ENCODE peak calls at places on chromosomes 13 and 19, in five cellular contexts. H is thoracic aorta; I is endothelial cell; Q is MM.1S; B is CD8-positive, alpha-beta T cell. U is an unnamed sample.
A peak's percentile ranks its signal among the peaks of the same experiment; 100 is the strongest.

GRCh38 chr13:111483621-111483987 is 163.2 kb downstream of the TEX29 start:
- DNase-seq in H (no peak), I (no peak), Q (no peak), B (no peak), U (no peak)

GRCh38 chr13:30895773-30896172 is 10.3 kb upstream of the MEDAG start:
- DNase-seq in H (peak; percentile 64), I (no peak), Q (no peak), B (no peak), U (no peak)

GRCh38 chr19:3152431-3152780 is 16.6 kb downstream of the GNA15 start:
- DNase-seq in H (no peak), I (no peak), Q (no peak), B (no peak), U (no peak)

GRCh38 chr13:83716121-83716520 is 166.2 kb downstream of the SLITRK1 start:
- DNase-seq in H (no peak), I (no peak), Q (no peak), B (no peak), U (no peak)

GRCh38 chr19:39111593-39112199 is 13.9 kb upstream of the PAK4 start:
- DNase-seq in H (no peak), I (no peak), Q (no peak), B (no peak), U (no peak)

GRCh38 chr13:23378009-23378632 is 55.4 kb downstream of the SACS start:
- DNase-seq in H (peak; percentile 66), I (no peak), Q (peak; percentile 8), B (peak; percentile 46), U (peak; percentile 79)

GRCh38 chr13:58852076-58852475 is 1220.5 kb downstream of the PCDH17 start:
- DNase-seq in H (no peak), I (no peak), Q (no peak), B (no peak), U (no peak)

GRCh38 chr19:17467471-17468301 is 2.6 kb upstream of the SLC27A1 start:
- DNase-seq in H (no peak), I (no peak), Q (no peak), B (no peak), U (no peak)

GRCh38 chr13:75165543-75166230 is 316.3 kb downstream of the TBC1D4 start:
- DNase-seq in H (no peak), I (no peak), Q (no peak), B (no peak), U (no peak)

GRCh38 chr19:6997679-6998445 is 23.4 kb downstream of the MBD3L2B start:
- DNase-seq in H (no peak), I (no peak), Q (no peak), B (no peak), U (no peak)

GRCh38 chr13:70523622-70524021 is 415.4 kb upstream of the KLHL1 start:
- DNase-seq in H (no peak), I (no peak), Q (no peak), B (no peak), U (no peak)

GRCh38 chr19:46745521-46746280 is at the start of gene FKRP:
- DNase-seq in H (no peak), I (peak; percentile 38), Q (no peak), B (peak; percentile 37), U (no peak)

GRCh38 chr13:21319869-21320641 is 139.0 kb downstream of the ZDHHC20 start:
- DNase-seq in H (no peak), I (no peak), Q (no peak), B (no peak), U (no peak)

GRCh38 chr19:46892252-46893179 is 31.7 kb downstream of the ARHGAP35 start:
- DNase-seq in H (no peak), I (no peak), Q (no peak), B (no peak), U (peak; percentile 37)

GRCh38 chr13:49546559-49546958 is 38.8 kb downstream of the RCBTB1 start:
- DNase-seq in H (no peak), I (no peak), Q (no peak), B (no peak), U (no peak)

GRCh38 chr13:30714629-30715028 is 20.7 kb upstream of the ALOX5AP start:
- DNase-seq in H (no peak), I (no peak), Q (no peak), B (no peak), U (no peak)

GRCh38 chr19:19533826-19534225 is 4.2 kb upstream of the CILP2 start:
- DNase-seq in H (no peak), I (no peak), Q (no peak), B (no peak), U (no peak)

GRCh38 chr19:51689751-51690358 is 3.3 kb upstream of the SPACA6 start:
- DNase-seq in H (no peak), I (peak; percentile 68), Q (no peak), B (no peak), U (no peak)

GRCh38 chr13:48741377-48741776 is 87.6 kb downstream of the CYSLTR2 start:
- DNase-seq in H (no peak), I (no peak), Q (no peak), B (no peak), U (no peak)

GRCh38 chr19:7590256-7590655 is 5.4 kb upstream of the CAMSAP3 start:
- DNase-seq in H (no peak), I (no peak), Q (no peak), B (no peak), U (no peak)

GRCh38 chr13:50065712-50066111 is 50.5 kb downstream of the KCNRG start:
- DNase-seq in H (no peak), I (no peak), Q (no peak), B (no peak), U (no peak)

GRCh38 chr13:94112227-94112626 is 367.3 kb downstream of the DCT start:
- DNase-seq in H (no peak), I (no peak), Q (no peak), B (no peak), U (no peak)

GRCh38 chr13:26872444-26873173 is 112.0 kb upstream of the GPR12 start:
- DNase-seq in H (no peak), I (peak; percentile 80), Q (peak; percentile 28), B (peak; percentile 59), U (peak; percentile 68)

DNA sequence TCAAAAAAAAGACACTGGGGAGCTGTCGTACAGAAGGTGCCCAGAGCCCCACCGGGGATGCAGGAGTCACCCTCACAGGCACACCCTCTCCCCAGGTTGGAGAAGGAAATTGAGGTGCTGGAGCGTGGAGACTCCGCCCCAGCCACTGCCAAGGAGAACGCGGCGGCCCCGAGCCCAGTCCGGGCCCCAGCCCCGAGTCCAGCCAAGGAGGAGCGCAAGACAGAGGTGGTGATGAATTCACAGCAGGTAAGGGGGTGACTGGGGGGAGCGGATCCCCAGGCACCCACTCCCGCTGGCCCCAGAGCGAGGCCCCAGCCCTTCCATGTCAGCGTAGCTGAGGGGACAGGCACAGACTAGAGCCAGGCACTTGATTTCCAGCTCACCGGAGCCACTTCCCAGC is 19.9 kb upstream of the MISP start:
- DNase-seq in H (no peak), I (no peak), Q (no peak), B (no peak), U (no peak)
- TF ChIP-seq CTCF in H (no peak), I (no peak), Q (no peak), B (no peak), U (no peak)

DNA sequence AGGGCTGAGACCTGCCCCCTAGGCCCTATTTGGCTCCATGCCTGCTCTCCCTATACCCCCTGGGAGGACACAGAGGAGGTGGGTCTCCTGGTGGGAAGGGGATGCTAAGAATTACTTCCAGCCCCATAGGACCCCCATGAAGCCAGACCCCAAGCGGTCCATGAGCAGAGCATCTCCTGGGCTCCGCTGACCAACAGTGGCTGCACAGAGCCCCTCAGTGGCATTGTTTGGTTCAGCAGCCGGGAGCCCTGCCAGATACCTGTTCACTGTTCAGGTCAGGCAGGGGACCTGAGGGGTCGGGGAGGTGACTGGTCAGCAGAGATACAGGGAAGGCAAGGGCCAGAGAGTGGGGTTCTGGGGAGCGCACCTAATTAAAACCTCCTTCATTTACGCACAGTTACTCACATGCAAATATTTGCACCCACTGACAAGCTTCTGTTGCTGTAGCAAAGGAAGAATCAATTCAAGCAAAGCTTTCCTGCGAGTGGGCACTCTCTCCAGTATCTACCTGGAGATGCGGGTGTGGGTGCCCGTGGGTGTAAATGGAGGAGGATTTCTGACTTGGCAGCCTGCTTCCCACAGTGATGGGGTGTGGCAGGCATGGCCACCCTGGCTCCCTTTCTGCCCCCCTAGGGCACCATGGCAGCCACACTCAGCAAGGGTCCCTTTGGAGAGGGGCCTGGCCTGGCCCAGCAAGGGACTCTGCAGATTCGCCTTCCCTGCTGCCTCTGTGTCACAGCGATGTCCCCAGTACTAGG is 83.5 kb downstream of the CHST8 start:
- DNase-seq in H (no peak), I (no peak), Q (no peak), B (no peak), U (no peak)
- TF ChIP-seq CTCF in H (no peak), I (no peak), Q (no peak), B (no peak), U (no peak)

GRCh38 chr19:41872775-41873647 is 4.1 kb upstream of the CD79A start:
- DNase-seq in H (no peak), I (peak; percentile 85), Q (peak; percentile 51), B (peak; percentile 74), U (peak; percentile 84)
- TF ChIP-seq CTCF in H (no peak), I (peak; percentile 19), Q (peak; percentile 57), B (peak; percentile 79), U (peak; percentile 83)

GRCh38 chr13:90232291-90232690 is 1115.2 kb upstream of the MIR17HG start:
- DNase-seq in H (no peak), I (no peak), Q (no peak), B (no peak), U (no peak)

GRCh38 chr13:90237852-90238251 is 1109.6 kb upstream of the MIR17HG start:
- DNase-seq in H (no peak), I (no peak), Q (no peak), B (no peak), U (no peak)

GRCh38 chr13:90230311-90230710 is 1117.2 kb upstream of the MIR17HG start:
- DNase-seq in H (no peak), I (no peak), Q (no peak), B (no peak), U (no peak)

GRCh38 chr13:90238433-90238832 is 1109.1 kb upstream of the MIR17HG start:
- DNase-seq in H (no peak), I (no peak), Q (no peak), B (no peak), U (no peak)

DNA sequence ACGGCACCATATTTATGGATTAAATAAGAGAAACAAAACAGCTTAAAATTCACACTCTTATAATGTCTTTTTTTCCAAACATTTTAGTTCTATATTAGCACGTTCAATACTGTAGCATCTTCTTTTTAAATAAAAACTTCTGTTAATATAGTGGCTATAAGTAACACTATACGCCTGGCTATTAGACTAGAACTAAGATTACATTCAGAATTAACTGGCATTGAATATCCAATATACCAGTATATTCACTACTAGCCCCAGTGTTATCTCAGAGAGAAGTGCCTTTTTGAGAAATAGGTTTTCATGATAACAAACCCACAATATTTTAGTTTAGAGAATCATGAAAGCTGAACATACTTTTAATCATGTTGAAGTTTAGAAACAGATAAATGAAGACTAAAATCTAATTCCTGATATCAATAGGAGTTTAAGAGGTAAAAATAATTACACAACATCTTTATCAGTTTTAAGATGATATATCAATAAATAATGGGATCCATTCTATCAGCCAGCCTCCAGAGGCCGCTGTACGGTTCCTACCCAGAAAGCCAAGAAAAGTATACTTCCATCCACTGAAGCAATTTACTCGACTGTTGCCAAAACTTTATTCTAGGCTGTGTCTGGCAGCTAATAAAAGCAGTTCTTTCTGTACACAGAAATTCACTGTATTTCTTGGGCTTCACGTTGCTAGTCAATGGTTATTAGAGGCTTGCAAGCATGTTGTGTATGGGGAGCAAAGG is 1113.4 kb upstream of the MIR17HG start:
- DNase-seq in H (no peak), I (no peak), Q (no peak), B (no peak), U (no peak)
- TF ChIP-seq CTCF in H (no peak), I (no peak), Q (no peak), B (no peak), U (no peak)